ENCODE peak calls at places on chromosomes 3 and 15, in eight cellular contexts. A is testis; V is epithelial cell of esophagus; I is uterus; O is CD8-positive, alpha-beta T cell; Q is kidney epithelial cell; Y is AG04450; Z is A549. E is an unnamed sample.

GRCh38 chr3:47009225-47010049 is 30.0 kb downstream of the NBEAL2 start:
- DNase-seq in Q (peak), O (peak), I (peak), Z (no peak), Y (peak), V (peak), A (peak), E (peak)

GRCh38 chr15:69573815-69574472 is 121.3 kb downstream of the RPLP1 start:
- DNase-seq in I (peak), Y (no peak), Q (no peak), Z (no peak), A (no peak), O (no peak), V (peak), E (peak)

GRCh38 chr15:82966671-82967071 is 14.2 kb upstream of the HOMER2 start:
- DNase-seq in Z (no peak), Q (no peak), O (no peak), A (no peak), V (no peak), I (no peak), Y (no peak), E (no peak)

GRCh38 chr3:50600841-50601591 is 10.6 kb downstream of the CISH start:
- DNase-seq in Y (peak), Z (peak), I (peak), A (peak), O (no peak), V (peak), Q (peak), E (peak)

GRCh38 chr15:78276032-78276943 is 11.9 kb downstream of the DNAJA4 start:
- DNase-seq in O (no peak), Z (no peak), Q (no peak), I (no peak), V (no peak), Y (no peak), A (no peak), E (no peak)

GRCh38 chr3:108036401-108036800 is 54.4 kb downstream of the CD47 start:
- DNase-seq in Q (no peak), A (no peak), Z (no peak), V (no peak), O (no peak), I (no peak), Y (no peak), E (no peak)

GRCh38 chr15:57821826-57822225 is 115.3 kb downstream of the POLR2M start:
- DNase-seq in Q (no peak), A (peak), I (no peak), V (no peak), Y (no peak), O (no peak), Z (no peak), E (no peak)

GRCh38 chr3:29144807-29145206 is 136.1 kb upstream of the RBMS3 start:
- DNase-seq in Z (no peak), Y (peak), Q (no peak), O (no peak), A (peak), V (peak), I (peak), E (peak)

GRCh38 chr3:16132190-16132589 is 42.3 kb upstream of the GALNT15 start:
- DNase-seq in Z (no peak), A (no peak), I (no peak), O (no peak), Q (no peak), Y (no peak), V (peak), E (no peak)

GRCh38 chr3:134201201-134202130 is 49.2 kb downstream of the RYK start:
- DNase-seq in O (no peak), Y (peak), Q (peak), A (no peak), I (no peak), V (peak), Z (no peak), E (peak)

GRCh38 chr15:35595656-35596055 is 49.7 kb upstream of the DPH6 start:
- DNase-seq in V (peak), A (no peak), O (no peak), Z (no peak), Q (no peak), I (no peak), Y (no peak), E (no peak)

GRCh38 chr15:36130641-36131310 is 448.6 kb upstream of the CDIN1 start:
- DNase-seq in A (no peak), O (no peak), Z (no peak), I (no peak), Q (no peak), V (peak), Y (no peak), E (no peak)

GRCh38 chr3:12768579-12769527 is 9.8 kb upstream of the TMEM40 start:
- DNase-seq in Y (no peak), I (no peak), Z (no peak), V (no peak), A (no peak), O (no peak), Q (no peak), E (no peak)

GRCh38 chr15:50114381-50114780 is 4.7 kb downstream of the ATP8B4 start:
- DNase-seq in I (no peak), Y (no peak), Z (no peak), O (no peak), Q (no peak), A (no peak), V (no peak), E (no peak)

GRCh38 chr15:73717802-73718201 is 33.6 kb downstream of the CD276 start:
- DNase-seq in Y (no peak), I (no peak), Z (no peak), V (no peak), Q (no peak), O (no peak), A (peak), E (no peak)

GRCh38 chr3:107524214-107525100 is 1.7 kb downstream of the BBX start:
- DNase-seq in V (peak), O (no peak), Q (no peak), Z (no peak), A (peak), Y (no peak), I (peak), E (no peak)

GRCh38 chr3:178131801-178132200 is 404.4 kb upstream of the KCNMB2 start:
- DNase-seq in Y (no peak), Q (no peak), A (no peak), I (no peak), V (peak), O (no peak), Z (no peak), E (no peak)

GRCh38 chr3:187291001-187291511 is 481 bp downstream of the MASP1 start:
- DNase-seq in A (peak), Y (peak), V (no peak), I (peak), O (no peak), Q (no peak), Z (no peak), E (no peak)

GRCh38 chr3:123711356-123711755 is 126.5 kb upstream of the HACD2 start:
- DNase-seq in Z (no peak), A (no peak), V (no peak), I (no peak), Y (no peak), Q (no peak), O (no peak), E (no peak)

GRCh38 chr15:38864122-38864521 is 299.5 kb upstream of the RASGRP1 start:
- DNase-seq in O (no peak), Z (no peak), I (no peak), V (no peak), A (no peak), Q (no peak), Y (no peak), E (no peak)

GRCh38 chr3:169699070-169699469 is 35.6 kb upstream of the MECOM start:
- DNase-seq in I (no peak), Q (no peak), Y (no peak), V (no peak), A (no peak), O (no peak), Z (no peak), E (no peak)

GRCh38 chr15:62895905-62896316 is 146.6 kb upstream of the TPM1 start:
- DNase-seq in Q (peak), O (no peak), I (no peak), Z (peak), Y (peak), A (no peak), V (peak), E (peak)

GRCh38 chr3:13480340-13481318 is 523 bp downstream of the HDAC11 start:
- DNase-seq in Z (peak), V (no peak), A (peak), Q (no peak), Y (no peak), O (peak), I (peak), E (no peak)

GRCh38 chr3:110261141-110261540 is 810.5 kb upstream of the NECTIN3 start:
- DNase-seq in I (no peak), Z (no peak), V (no peak), Q (no peak), Y (no peak), O (no peak), A (no peak), E (no peak)

GRCh38 chr3:44248152-44248551 is 6.5 kb downstream of the TOPAZ1 start:
- DNase-seq in A (no peak), Q (no peak), I (no peak), O (no peak), V (no peak), Z (no peak), Y (no peak), E (no peak)

GRCh38 chr15:67761343-67761742 is 64.0 kb upstream of the SKOR1 start:
- DNase-seq in I (no peak), Y (no peak), Z (no peak), Q (no peak), A (no peak), O (no peak), V (no peak), E (no peak)

GRCh38 chr3:46887980-46888494 is 10.5 kb downstream of the PTH1R start:
- DNase-seq in Q (no peak), A (no peak), V (no peak), Z (no peak), O (no peak), Y (no peak), I (no peak), E (no peak)

GRCh38 chr15:51332211-51333147 is 5.9 kb downstream of the CYP19A1 start:
- DNase-seq in I (no peak), Q (no peak), V (peak), Z (no peak), Y (no peak), O (no peak), A (no peak), E (no peak)

GRCh38 chr3:39196671-39197446 is 4.5 kb upstream of the XIRP1 start:
- DNase-seq in Y (no peak), Z (no peak), O (no peak), I (no peak), A (no peak), Q (no peak), V (peak), E (no peak)

GRCh38 chr3:171458056-171458856 is 1.9 kb downstream of the TNIK start:
- DNase-seq in O (no peak), Q (no peak), I (no peak), Z (no peak), V (no peak), Y (no peak), A (peak), E (no peak)

GRCh38 chr3:123194552-123194951 is 7.2 kb upstream of the SEC22A start:
- DNase-seq in O (no peak), Z (peak), A (peak), V (peak), I (no peak), Y (no peak), Q (no peak), E (no peak)

GRCh38 chr3:30286007-30286669 is 320.3 kb upstream of the TGFBR2 start:
- DNase-seq in A (peak), Z (peak), Q (peak), O (no peak), Y (peak), I (peak), V (peak), E (peak)

GRCh38 chr3:30226606-30227151 is 379.7 kb upstream of the TGFBR2 start:
- DNase-seq in V (no peak), Y (no peak), I (no peak), A (no peak), Z (no peak), O (no peak), Q (no peak), E (no peak)

GRCh38 chr15:78347586-78348543 is 7.7 kb downstream of the CRABP1 start:
- DNase-seq in Z (no peak), Q (no peak), I (no peak), O (no peak), A (no peak), V (peak), Y (no peak), E (no peak)

GRCh38 chr3:79846148-79846933 is 78.5 kb upstream of the ROBO1 start:
- DNase-seq in O (no peak), Z (no peak), A (peak), V (no peak), I (no peak), Q (no peak), Y (no peak), E (no peak)
- TF ChIP-seq CTCF in O (no peak), Z (no peak), A (peak), V (peak), I (no peak), Q (peak), Y (peak), E (peak)

GRCh38 chr3:54085936-54086335 is 36.4 kb upstream of the CACNA2D3 start:
- DNase-seq in Q (no peak), V (no peak), Y (no peak), A (no peak), Z (no peak), O (no peak), I (no peak), E (no peak)

GRCh38 chr3:54086639-54087405 is 35.5 kb upstream of the CACNA2D3 start:
- DNase-seq in O (no peak), I (no peak), Q (no peak), Z (no peak), V (no peak), A (no peak), Y (no peak), E (no peak)

GRCh38 chr3:54083901-54084300 is 38.5 kb upstream of the CACNA2D3 start:
- DNase-seq in A (no peak), I (no peak), Z (no peak), Q (no peak), O (no peak), Y (no peak), V (no peak), E (no peak)

DNA sequence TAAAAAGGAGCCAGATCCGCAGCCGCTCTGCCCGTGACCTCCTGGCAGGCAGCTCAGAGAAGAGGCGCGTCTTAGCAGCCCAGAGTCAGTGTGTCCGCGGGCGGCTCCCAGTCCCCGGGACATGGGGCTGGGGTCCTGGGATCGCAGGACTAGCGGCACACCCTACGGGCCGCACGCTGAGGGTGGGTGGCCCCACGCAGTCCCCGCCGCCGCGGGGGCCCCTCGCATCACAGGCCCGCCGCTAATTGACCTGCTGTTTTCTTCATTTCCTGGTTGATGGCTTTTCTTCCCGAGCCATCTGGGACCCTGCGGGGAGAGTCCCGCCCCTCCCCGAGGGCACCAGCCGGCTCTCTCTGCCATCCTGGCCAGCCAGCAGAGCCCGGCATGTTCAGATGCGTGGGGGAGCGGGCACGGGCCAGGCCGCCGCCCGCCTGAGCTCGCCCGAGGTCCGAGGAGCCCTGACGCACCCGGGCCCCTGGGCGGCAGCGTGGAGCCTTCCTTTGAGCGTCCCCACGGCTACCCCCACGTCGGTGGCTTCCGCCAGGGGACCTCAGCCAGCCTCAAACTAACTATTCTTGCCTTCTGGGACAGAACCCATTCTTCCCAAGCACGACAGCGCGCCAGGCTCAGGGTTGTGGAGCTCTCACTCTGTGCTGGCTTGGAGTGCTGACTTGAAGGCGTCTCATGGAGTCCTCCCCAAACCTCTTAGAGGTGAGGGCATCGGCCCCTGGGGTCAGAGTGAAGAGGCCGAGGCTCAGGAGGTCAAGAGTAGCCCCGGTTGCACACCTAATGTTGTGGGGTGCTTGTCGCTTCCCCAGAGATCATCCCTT is 34.6 kb upstream of the CACNA2D3 start:
- DNase-seq in Q (no peak), A (peak), Y (no peak), O (no peak), I (no peak), V (no peak), Z (no peak), E (no peak)
- H3K4me3 ChIP-seq in Q (peak), A (peak), Y (no peak), O (no peak), I (no peak), V (no peak), Z (no peak), E (peak)

GRCh38 chr3:14915636-14916222 is 31.7 kb upstream of the NR2C2 start:
- DNase-seq in Q (no peak), O (no peak), Z (no peak), V (peak), Y (no peak), A (peak), I (no peak), E (no peak)
- TF ChIP-seq CTCF in Q (no peak), O (no peak), Z (no peak), V (peak), Y (no peak), A (no peak), I (peak), E (peak)

DNA sequence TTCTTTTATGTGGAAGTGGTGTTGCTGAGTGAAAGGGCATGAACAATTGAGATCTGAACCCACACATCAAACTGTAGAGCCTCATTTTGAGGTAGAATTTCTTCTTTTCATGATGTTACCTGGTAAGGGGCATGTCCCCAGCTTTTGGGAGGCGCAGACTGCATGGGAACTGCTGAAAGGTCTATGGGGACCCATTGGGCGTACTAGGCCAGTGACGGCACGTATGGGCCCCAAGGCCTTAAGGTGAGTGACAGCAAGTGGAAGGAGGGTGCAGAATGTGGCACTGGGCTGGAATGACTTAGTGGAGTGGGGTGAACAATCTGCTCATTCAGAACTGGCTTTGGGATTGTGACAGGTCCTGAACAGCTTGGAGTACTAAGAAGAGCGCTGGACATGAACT is 123.6 kb upstream of the RGMA start:
- DNase-seq in A (no peak), O (no peak), I (no peak), V (no peak), Z (no peak), Y (no peak), Q (no peak), E (no peak)
- H3K4me3 ChIP-seq in A (no peak), O (no peak), I (no peak), V (no peak), Z (no peak), Y (no peak), Q (no peak), E (no peak)

DNA sequence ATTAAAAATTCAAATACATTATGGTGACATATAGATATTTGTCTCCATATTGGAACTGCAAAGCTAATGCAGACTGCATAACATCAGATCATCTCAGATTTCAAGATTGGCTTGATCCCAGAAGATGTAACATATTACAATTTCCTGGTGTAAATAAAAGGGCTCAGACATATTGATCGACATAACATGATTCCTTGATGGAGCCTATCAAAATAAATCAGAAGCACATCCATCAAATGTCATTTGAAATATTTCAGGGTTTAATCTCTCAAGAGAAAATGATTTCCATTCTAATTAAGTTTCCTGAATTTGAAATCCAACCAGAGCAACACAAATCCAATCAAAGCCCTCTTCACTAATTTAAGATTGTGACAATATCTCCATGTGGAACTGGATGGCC is 75.1 kb upstream of the UNC13C start:
- DNase-seq in V (no peak), Z (no peak), A (no peak), Y (no peak), O (no peak), Q (no peak), I (no peak), E (no peak)
- TF ChIP-seq CTCF in V (no peak), Z (no peak), A (no peak), Y (no peak), O (no peak), Q (no peak), I (no peak), E (no peak)

DNA sequence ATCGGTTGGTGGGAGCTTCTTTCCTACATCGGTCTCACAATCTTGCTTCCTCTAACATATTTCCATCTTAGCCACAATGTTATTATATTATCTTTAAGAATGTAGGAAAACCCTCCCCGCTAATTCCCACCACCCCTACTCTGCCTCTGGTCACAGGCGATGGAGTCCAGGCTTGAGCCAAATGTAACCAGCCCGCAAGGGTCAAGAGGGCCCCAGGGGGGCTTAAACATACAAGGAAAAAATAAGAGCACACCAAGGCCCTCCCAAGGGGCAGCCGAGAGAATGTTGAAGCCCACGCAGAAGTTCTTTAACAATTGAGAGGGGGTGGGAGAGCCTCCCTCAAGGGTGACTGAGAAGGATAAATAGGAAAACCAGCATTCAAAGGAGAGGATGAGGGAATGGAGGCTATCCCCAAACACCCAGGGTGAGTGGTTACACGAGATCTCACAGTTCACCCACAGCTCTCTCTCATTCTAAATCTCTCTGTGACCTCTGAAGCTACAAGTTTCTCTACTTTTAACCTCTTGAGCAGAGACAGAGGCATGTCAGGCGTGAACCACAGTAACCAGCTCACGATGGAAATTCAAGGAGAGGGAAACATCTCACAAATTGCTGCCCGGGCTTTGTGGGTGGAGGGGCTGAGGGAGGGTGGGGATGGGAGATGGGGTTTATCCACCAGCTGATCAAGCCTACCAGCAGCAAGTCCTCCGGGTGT is 31.4 kb upstream of the UACA start:
- DNase-seq in Q (no peak), O (no peak), V (no peak), Y (no peak), Z (no peak), A (no peak), I (no peak), E (no peak)
- H3K4me3 ChIP-seq in Q (no peak), O (no peak), V (no peak), Y (peak), Z (peak), A (no peak), I (no peak), E (peak)

DNA sequence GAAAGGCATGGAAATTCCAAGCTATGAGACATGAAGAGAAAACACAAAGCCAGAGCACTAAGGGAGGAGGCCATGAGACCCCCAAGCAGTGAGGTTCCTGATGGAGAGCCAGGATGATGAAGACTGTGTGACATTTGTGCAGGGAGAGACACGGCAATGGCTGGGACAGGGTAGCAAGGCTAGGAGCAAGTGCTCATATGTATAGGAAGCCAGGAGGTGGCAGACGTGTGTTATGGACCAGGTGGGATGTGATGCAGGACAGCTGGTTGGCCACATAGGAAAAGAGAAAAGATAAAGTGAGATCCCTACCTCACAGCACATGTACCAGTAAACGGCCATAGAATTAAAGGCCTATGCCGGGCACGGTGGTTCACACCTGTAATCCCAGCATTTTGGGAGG is 112.7 kb downstream of the APBA2 start:
- DNase-seq in Y (no peak), A (no peak), V (no peak), Q (no peak), Z (no peak), I (no peak), O (no peak), E (no peak)
- TF ChIP-seq CTCF in Y (no peak), A (no peak), V (peak), Q (no peak), Z (no peak), I (no peak), O (no peak), E (peak)

E was measured in epithelial cell of proximal tubule.